ENCODE peak calls at places on chromosomes 3 and 15, in four cellular contexts. L, P, M and D are unnamed samples.
A peak's percentile ranks its signal among the peaks of the same experiment; 100 is the strongest.

GRCh38 chr3:13578246-13578645 is 29.3 kb downstream of the FBLN2 start:
- DNase-seq in P (no peak), L (no peak), M (no peak), D (no peak)

GRCh38 chr3:58358092-58358491 is 25.4 kb downstream of the PXK start:
- DNase-seq in P (no peak), L (no peak), M (no peak), D (no peak)

GRCh38 chr3:194487289-194488006 is 646 bp upstream of the ATP13A3 start:
- DNase-seq in M (peak; percentile 61), P (no peak), L (no peak), D (no peak)

GRCh38 chr3:53996153-53996861 is 104.6 kb upstream of the SELENOK start:
- DNase-seq in P (no peak), L (no peak), M (no peak), D (no peak)

GRCh38 chr15:92449476-92449875 is 55.8 kb downstream of the ST8SIA2 start:
- DNase-seq in L (peak; percentile 15), M (no peak), P (no peak), D (no peak)

GRCh38 chr3:128999104-128999503 is 2.0 kb upstream of the EFCC1 start:
- DNase-seq in P (no peak), L (no peak), M (no peak), D (no peak)

GRCh38 chr15:72199721-72200212 is 2.2 kb upstream of the GRAMD2A start:
- DNase-seq in M (peak; percentile 73), P (peak; percentile 73), L (peak; percentile 71), D (peak; percentile 80)

GRCh38 chr15:79981861-79982455 is 11.0 kb upstream of the BCL2A1 start:
- DNase-seq in M (no peak), P (no peak), L (no peak), D (no peak)

GRCh38 chr3:186427627-186428026 is 65.6 kb upstream of the DGKG start:
- DNase-seq in L (peak; percentile 12), M (no peak), P (no peak), D (no peak)

GRCh38 chr3:192869131-192870027 is 48.3 kb downstream of the MB21D2 start:
- DNase-seq in L (peak; percentile 67), M (no peak), P (peak; percentile 41), D (no peak)

GRCh38 chr15:50166216-50166615 is 15.8 kb upstream of the SLC27A2 start:
- DNase-seq in P (peak; percentile 45), M (no peak), L (peak; percentile 87), D (peak; percentile 58)

GRCh38 chr3:20075197-20075596 is 35.0 kb downstream of the KAT2B start:
- DNase-seq in M (no peak), L (no peak), P (no peak), D (no peak)

GRCh38 chr15:78564743-78565096 is 600 bp upstream of the CHRNA5 start:
- DNase-seq in L (no peak), P (no peak), M (no peak), D (no peak)

GRCh38 chr3:67854663-67855062 is 200.3 kb upstream of the SUCLG2 start:
- DNase-seq in M (no peak), P (no peak), L (no peak), D (no peak)

GRCh38 chr3:105417538-105418289 is 51.0 kb downstream of the ALCAM start:
- DNase-seq in M (no peak), P (peak; percentile 29), L (peak; percentile 52), D (no peak)

GRCh38 chr3:146087121-146087520 is 73.9 kb downstream of the PLOD2 start:
- DNase-seq in M (no peak), P (no peak), L (no peak), D (no peak)

GRCh38 chr3:67044295-67044694 is 46.2 kb downstream of the KBTBD8 start:
- DNase-seq in P (no peak), M (no peak), L (peak; percentile 8), D (no peak)

GRCh38 chr3:24730173-24730572 is 235.5 kb upstream of the THRB start:
- DNase-seq in P (no peak), L (no peak), M (no peak), D (no peak)

GRCh38 chr3:24981309-24981708 is 446.8 kb upstream of the RARB start:
- DNase-seq in L (no peak), P (no peak), M (no peak), D (no peak)

GRCh38 chr3:4979401-4980228 is at the start of gene BHLHE40:
- DNase-seq in L (no peak), M (no peak), P (peak; percentile 56), D (no peak)

GRCh38 chr3:117736851-117737250 is 1027.3 kb downstream of the TUSC7 start:
- DNase-seq in L (peak; percentile 57), M (no peak), P (no peak), D (no peak)

GRCh38 chr3:5330152-5330810 is 142.8 kb downstream of the EDEM1 start:
- DNase-seq in M (peak; percentile 39), L (peak; percentile 90), P (no peak), D (peak; percentile 76)

GRCh38 chr15:30922469-30923311 is 19.0 kb downstream of the FAN1 start:
- DNase-seq in L (peak; percentile 50), M (no peak), P (peak; percentile 83), D (no peak)

DNA sequence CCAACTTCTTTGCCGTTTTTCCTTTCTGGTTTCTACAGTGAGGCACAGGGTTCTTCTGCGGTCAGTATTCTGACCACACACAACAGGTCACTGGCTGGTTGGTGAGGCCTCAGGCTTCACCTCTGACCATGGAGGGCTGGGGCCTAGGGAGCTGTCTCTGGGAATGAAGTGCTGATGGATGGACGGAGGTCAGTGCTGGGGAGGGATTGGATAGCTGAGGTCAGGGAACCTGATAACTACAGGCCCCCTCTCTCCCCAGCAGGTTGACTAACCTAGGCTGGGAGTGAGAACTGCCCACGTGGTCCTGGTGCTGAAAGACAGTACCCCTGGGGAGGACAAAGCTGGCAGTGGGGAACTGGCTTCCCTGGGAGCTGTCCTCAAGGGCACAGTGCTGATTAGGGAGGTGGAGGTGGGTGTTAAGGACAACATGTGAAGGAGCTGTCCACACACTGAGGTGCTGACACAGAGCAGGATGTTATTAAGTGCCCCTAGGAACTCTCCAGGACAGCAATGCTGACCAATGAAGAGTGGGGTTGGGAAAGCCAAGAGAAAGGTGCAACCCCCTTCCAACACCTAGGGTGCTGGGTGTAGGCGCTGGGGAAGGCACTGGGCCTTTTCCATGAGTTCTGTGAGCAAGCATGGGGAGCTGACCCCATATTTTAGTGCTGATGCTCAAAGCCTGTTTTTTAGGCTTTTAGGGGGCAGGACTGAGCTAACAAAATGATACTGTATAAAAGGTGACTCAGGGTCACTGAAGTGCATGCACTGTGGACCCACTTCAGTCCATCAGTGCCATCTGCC is 45.2 kb downstream of the ATP2B2 start:
- DNase-seq in M (peak; percentile 81), L (peak; percentile 84), P (peak; percentile 59), D (peak; percentile 67)
- TF ChIP-seq CTCF in M (no peak), L (no peak), P (no peak), D (no peak)

GRCh38 chr15:60745469-60745971 is 266.6 kb upstream of the ICE2 start:
- DNase-seq in P (no peak), M (no peak), L (peak; percentile 30), D (no peak)
- H3K9me1 ChIP-seq in P (no peaks in the 10 kb centered on the region), M (no peaks in the 10 kb centered on the region), L (no peaks in the 10 kb centered on the region), D (no peaks in the 10 kb centered on the region)

GRCh38 chr3:135249186-135249585 is 454.1 kb downstream of the EPHB1 start:
- DNase-seq in M (no peak), P (no peak), L (no peak), D (no peak)

GRCh38 chr3:135242285-135242684 is 447.2 kb downstream of the EPHB1 start:
- DNase-seq in P (no peak), M (no peak), L (no peak), D (no peak)

GRCh38 chr3:135240426-135240825 is 445.4 kb downstream of the EPHB1 start:
- DNase-seq in P (no peak), L (no peak), M (no peak), D (no peak)

GRCh38 chr3:135248217-135248616 is 453.2 kb downstream of the EPHB1 start:
- DNase-seq in P (no peak), M (no peak), L (no peak), D (no peak)

DNA sequence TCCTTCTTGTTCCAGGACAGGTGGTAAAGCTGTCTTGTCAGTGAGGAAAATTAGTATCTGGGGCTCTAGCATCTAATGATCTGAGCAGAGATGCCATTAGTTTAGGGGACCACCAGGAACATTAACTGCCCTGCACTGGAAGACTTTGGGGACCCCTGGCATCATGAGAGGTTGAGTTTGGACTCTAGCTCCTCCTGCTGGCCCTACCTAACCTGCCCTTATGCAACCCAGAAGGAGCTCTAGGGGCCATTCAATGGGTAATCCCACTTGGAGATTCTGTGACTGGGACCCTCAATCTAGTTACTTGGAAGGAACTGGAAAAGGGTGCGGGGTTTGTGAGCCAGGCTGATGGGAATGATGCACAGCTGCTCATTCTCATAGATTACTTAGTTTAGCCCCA is 451.0 kb downstream of the EPHB1 start:
- DNase-seq in L (no peak), M (no peak), P (no peak), D (no peak)
- TF ChIP-seq CTCF in L (no peak), M (peak; percentile 23), P (no peak), D (no peak)

GRCh38 chr15:77476999-77477398 is 56.3 kb downstream of the HMG20A start:
- DNase-seq in M (no peak), P (no peak), L (no peak), D (no peak)
- H3K9me1 ChIP-seq in M (no peaks in the 10 kb centered on the region), P (no peaks in the 10 kb centered on the region), L (peaks cover 3% of the 10 kb centered on the region), D (no peaks in the 10 kb centered on the region)

GRCh38 chr15:88680241-88680910 is 41.6 kb downstream of the ISG20 start:
- DNase-seq in L (no peak), P (no peak), M (no peak), D (no peak)
- TF ChIP-seq CTCF in L (no peak), P (no peak), M (no peak), D (no peak)

DNA sequence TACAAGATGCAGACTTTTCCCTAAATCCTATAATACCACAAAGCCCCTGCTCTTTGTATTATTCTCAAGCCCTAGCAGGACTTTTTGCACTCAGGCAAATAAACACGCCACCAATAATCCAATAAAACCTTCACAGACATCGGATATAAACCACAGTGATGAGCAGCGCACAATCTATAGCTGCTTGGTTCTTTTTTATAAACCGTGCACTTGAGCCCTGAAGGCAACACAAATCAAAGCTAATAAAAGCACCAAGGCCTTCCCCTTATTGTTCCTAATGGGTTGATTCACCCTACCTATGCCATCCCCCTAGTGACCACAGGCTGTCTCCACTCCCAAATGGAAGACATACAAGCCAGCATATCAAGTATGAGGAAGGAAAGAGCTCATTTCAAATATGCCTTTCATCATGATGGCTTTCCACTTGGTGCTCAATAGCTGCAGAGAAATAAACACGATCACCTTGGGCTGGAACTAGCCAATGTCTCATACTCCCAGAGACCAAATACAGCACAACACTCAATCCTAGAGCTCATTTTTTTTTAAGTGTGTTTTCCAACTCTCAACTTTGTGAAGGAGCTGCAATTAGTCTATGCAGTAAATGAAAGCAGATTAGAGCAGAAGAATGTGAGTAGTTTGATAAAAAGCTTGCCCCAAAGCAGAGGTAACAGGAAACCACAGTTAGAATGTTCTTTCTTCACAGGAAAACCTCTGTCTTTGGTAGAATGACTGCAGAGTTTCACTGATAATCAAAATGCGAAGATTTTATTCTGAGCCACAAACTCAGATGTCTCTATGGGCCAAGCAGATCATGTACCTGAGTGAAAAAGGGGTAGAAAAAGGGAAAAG is 573.9 kb downstream of the AGBL1 start:
- DNase-seq in P (no peak), M (no peak), L (no peak), D (no peak)
- H3K9me1 ChIP-seq in P (no peaks in the 10 kb centered on the region), M (no peaks in the 10 kb centered on the region), L (no peaks in the 10 kb centered on the region), D (no peaks in the 10 kb centered on the region)